ENCODE peak calls at places on chromosomes 5 and 9, in seven cellular contexts. R is IMR-90; B is body of pancreas; E is cardiac muscle cell; T is CD8-positive, alpha-beta T cell; V is heart left ventricle; W is gastrocnemius medialis. S is an unnamed sample.

GRCh38 chr9:37197158-37198033 is 77.0 kb downstream of the ZCCHC7 start:
- DNase-seq in T (no peak), V (no peak), B (no peak), E (peak; percentile 62), R (peak; percentile 77), W (no peak), S (no peak)

GRCh38 chr5:138641547-138642298 is 66.5 kb upstream of the HSPA9 start:
- DNase-seq in W (peak; percentile 15), T (peak; percentile 66), B (peak; percentile 54), E (peak; percentile 78), V (peak; percentile 73), R (peak; percentile 60), S (peak; percentile 63)

GRCh38 chr5:56490971-56491468 is 257.9 kb upstream of the ANKRD55 start:
- DNase-seq in B (no peak), R (no peak), T (peak; percentile 33), E (peak; percentile 80), V (no peak), W (no peak), S (no peak)

GRCh38 chr5:108345541-108346171 is 36.2 kb downstream of the FBXL17 start:
- DNase-seq in E (peak; percentile 51), B (no peak), T (no peak), W (no peak), V (no peak), R (peak; percentile 67), S (no peak)

GRCh38 chr5:112417931-112418358 is 1.1 kb downstream of the EPB41L4A start:
- DNase-seq in V (peak; percentile 70), W (no peak), E (peak; percentile 46), B (peak; percentile 13), T (no peak), R (no peak), S (peak; percentile 61)

GRCh38 chr5:176781638-176782570 is 28.5 kb upstream of the UNC5A start:
- DNase-seq in R (no peak), B (no peak), E (no peak), T (no peak), W (no peak), V (no peak), S (no peak)

GRCh38 chr9:120933310-120934044 is 6.9 kb upstream of the TRAF1 start:
- DNase-seq in B (no peak), V (no peak), R (no peak), W (no peak), E (no peak), T (no peak), S (no peak)

GRCh38 chr5:104344809-104345512 is 782.4 kb upstream of the NUDT12 start:
- DNase-seq in V (no peak), R (peak; percentile 1), B (no peak), W (no peak), E (no peak), T (no peak), S (no peak)

GRCh38 chr9:2907401-2907800 is 63.5 kb upstream of the PUM3 start:
- DNase-seq in E (no peak), R (no peak), W (no peak), B (no peak), T (no peak), V (no peak), S (no peak)

GRCh38 chr5:181189363-181189961 is 15.5 kb downstream of the TRIM7 start:
- DNase-seq in B (peak; percentile 35), V (peak; percentile 48), T (peak; percentile 46), W (no peak), E (peak; percentile 49), R (peak; percentile 30), S (no peak)

GRCh38 chr5:13477118-13477737 is 467.3 kb downstream of the DNAH5 start:
- DNase-seq in E (no peak), B (no peak), V (no peak), T (no peak), R (peak; percentile 89), W (no peak), S (no peak)

GRCh38 chr5:33340195-33340594 is 100.6 kb upstream of the TARS1 start:
- DNase-seq in E (no peak), T (no peak), B (no peak), W (no peak), R (no peak), V (no peak), S (no peak)

GRCh38 chr5:124438390-124439380 is 307.8 kb downstream of the ZNF608 start:
- DNase-seq in E (no peak), W (no peak), T (no peak), R (no peak), B (no peak), V (no peak), S (no peak)

GRCh38 chr9:96021616-96022444 is 146.3 kb downstream of the ERCC6L2 start:
- DNase-seq in V (peak; percentile 38), E (peak; percentile 23), R (no peak), W (no peak), B (no peak), T (no peak), S (peak; percentile 55)
- H3K4me3 ChIP-seq in V (peak overlapping the region; percentile 66), E (peak overlapping the region; percentile 53), R (peak overlapping the region; percentile 41), W (peak overlapping the region; percentile 66), B (peak overlapping the region; percentile 8), T (peak overlapping the region; percentile 61), S (peak overlapping the region; percentile 43)

DNA sequence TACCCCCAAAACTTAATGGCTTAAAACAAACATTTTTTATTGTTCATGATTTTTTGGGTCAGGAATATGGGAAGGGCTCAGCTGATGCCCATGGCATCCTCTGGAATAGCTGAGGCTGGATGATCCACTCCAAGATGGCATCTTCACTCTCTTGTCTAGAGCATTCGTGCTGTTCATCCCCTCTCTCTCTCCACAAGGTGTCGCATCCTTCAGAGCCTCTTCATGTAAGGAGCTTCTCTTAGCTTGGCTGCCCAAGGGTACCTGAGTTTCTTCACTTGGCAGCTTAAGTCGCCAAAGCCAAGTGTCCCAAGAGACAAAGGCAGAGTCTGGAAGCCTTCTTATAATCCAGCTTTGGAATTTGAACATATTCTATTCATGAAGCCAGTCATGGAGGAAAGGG is 294.7 kb downstream of the CHSY3 start:
- DNase-seq in R (no peak), B (no peak), E (peak; percentile 15), W (no peak), V (no peak), T (no peak), S (no peak)
- TF ChIP-seq CTCF in R (no peak), B (no peak), E (peak; percentile 45), W (no peak), V (no peak), T (no peak), S (no peak)

GRCh38 chr5:168041583-168041982 is 249.9 kb upstream of the WWC1 start:
- DNase-seq in T (no peak), B (no peak), E (no peak), V (no peak), R (no peak), W (no peak), S (no peak)

GRCh38 chr5:168042284-168043080 is 249.0 kb upstream of the WWC1 start:
- DNase-seq in R (no peak), T (no peak), E (no peak), B (no peak), W (no peak), V (no peak), S (no peak)

GRCh38 chr5:168039485-168040005 is 251.9 kb upstream of the WWC1 start:
- DNase-seq in T (no peak), B (peak; percentile 12), W (no peak), V (no peak), E (no peak), R (no peak), S (no peak)
- H3K27me3 ChIP-seq in T (no peaks in the 10 kb centered on the region), B (no peaks in the 10 kb centered on the region), W (no peaks in the 10 kb centered on the region), V (no peaks in the 10 kb centered on the region), E (peaks cover 5% of the 10 kb centered on the region), R (no peaks in the 10 kb centered on the region), S (no peaks in the 10 kb centered on the region)

GRCh38 chr9:14307989-14308750 is 5.8 kb downstream of the NFIB start:
- DNase-seq in R (no peak), V (peak; percentile 42), B (peak; percentile 69), T (no peak), E (no peak), W (no peak), S (no peak)
- H3K4me3 ChIP-seq in R (no peak overlapping the region), V (peak overlapping the region; percentile 66), B (no peak overlapping the region), T (no peak overlapping the region), E (no peak overlapping the region), W (peak overlapping the region; percentile 81), S (no peak overlapping the region)

DNA sequence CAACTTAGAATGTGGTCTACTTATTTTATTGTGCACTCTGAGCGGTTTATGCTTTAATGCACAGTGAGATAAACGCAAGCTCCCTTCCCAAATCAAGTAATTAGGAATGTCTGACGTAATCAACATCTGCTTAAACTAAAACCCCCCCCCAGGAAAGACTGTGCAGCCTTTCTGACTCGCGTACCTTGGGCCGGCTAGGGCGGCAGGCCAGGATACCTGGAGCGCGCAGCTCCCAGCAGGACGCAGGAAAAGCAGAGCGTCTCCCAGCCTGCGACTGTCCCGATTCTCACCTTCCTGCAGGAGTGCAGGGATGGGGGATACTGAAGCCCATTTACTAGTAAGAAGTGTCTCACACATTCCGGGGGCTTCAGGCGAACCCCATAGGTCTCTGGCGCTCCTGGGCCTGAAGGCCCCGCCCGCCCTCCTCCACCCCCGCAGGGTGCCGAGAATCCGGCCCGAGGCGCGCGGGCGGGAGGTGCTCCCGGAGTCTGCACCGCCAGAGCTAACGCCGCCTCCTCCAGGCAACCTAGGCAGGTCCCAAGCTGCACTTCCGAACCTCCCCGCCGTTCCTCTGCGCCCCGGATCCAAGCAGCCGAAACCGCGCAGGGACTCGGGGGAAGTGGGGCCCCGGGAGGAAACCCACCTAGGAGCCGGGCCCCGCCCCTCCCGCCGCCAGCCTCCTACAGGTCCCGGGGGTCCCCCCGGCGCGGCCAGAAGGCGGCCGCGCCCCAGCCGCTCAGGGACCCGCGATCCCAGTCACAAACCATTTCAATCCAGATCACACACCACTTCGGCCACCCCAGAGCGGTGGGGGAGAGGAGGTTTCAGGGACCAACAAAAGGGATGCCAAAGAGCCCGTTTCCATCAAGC is 1.4 kb downstream of the ROR2 start:
- DNase-seq in B (peak; percentile 50), T (no peak), E (peak; percentile 76), W (no peak), V (peak; percentile 32), R (peak; percentile 57), S (no peak)
- TF ChIP-seq CTCF in B (peak; percentile 18), T (no peak), E (peak; percentile 34), W (no peak), V (no peak), R (peak; percentile 19), S (peak; percentile 23)

GRCh38 chr5:132013006-132013689 is 1.7 kb upstream of the ACSL6 start:
- DNase-seq in R (no peak), V (peak; percentile 66), B (no peak), W (peak; percentile 34), T (peak; percentile 6), E (no peak), S (peak; percentile 5)
- H3K27me3 ChIP-seq in R (peaks cover 55% of the 10 kb centered on the region), V (no peaks in the 10 kb centered on the region), B (no peaks in the 10 kb centered on the region), W (no peaks in the 10 kb centered on the region), T (no peaks in the 10 kb centered on the region), E (peaks cover 62% of the 10 kb centered on the region), S (no peaks in the 10 kb centered on the region)

GRCh38 chr5:135034186-135034962 is at the start of gene PITX1:
- DNase-seq in E (peak; percentile 33), V (no peak), W (no peak), B (peak; percentile 31), T (no peak), R (peak; percentile 69), S (peak; percentile 62)
- H3K4me3 ChIP-seq in E (peak within 1 kb of the TSS; percentile 16), V (peak within 1 kb of the TSS; percentile 54), W (peak within 1 kb of the TSS; percentile 52), B (no peak within 1 kb of the TSS), T (peak within 1 kb of the TSS; percentile 30), R (peak within 1 kb of the TSS; percentile 60), S (peak within 1 kb of the TSS; percentile 42)

GRCh38 chr9:95907794-95908193 is 32.3 kb downstream of the ERCC6L2 start:
- DNase-seq in W (no peak), R (no peak), V (no peak), T (no peak), B (no peak), E (no peak), S (no peak)
- TF ChIP-seq CTCF in W (no peak), R (peak; percentile 13), V (no peak), T (peak; percentile 24), B (no peak), E (no peak), S (no peak)